ENCODE peak calls at places on chromosomes 6 and 20, in nine cellular contexts. Q, A, O, H, S, D, U, R and N are unnamed samples.

GRCh38 chr20:57627339-57627738 is 7.1 kb upstream of the ZBP1 start:
- DNase-seq in O (no peak), S (no peak), R (no peak), Q (no peak), U (no peak), D (no peak), H (no peak), A (no peak), N (no peak)

GRCh38 chr6:114096553-114097172 is 125.7 kb upstream of the HDAC2 start:
- DNase-seq in U (no peak), O (peak), S (no peak), A (peak), H (peak), Q (no peak), R (peak), D (peak), N (peak)

GRCh38 chr6:138948780-138949179 is 39.3 kb downstream of the REPS1 start:
- DNase-seq in Q (no peak), S (no peak), U (no peak), A (no peak), O (no peak), H (no peak), R (no peak), D (no peak), N (no peak)

GRCh38 chr6:87742106-87742505 is 40.1 kb upstream of the AKIRIN2 start:
- DNase-seq in S (no peak), D (peak), H (no peak), U (no peak), R (no peak), O (no peak), A (no peak), Q (no peak), N (no peak)

GRCh38 chr6:39166189-39166917 is 51.4 kb upstream of the SAYSD1 start:
- DNase-seq in R (peak), H (peak), Q (peak), A (peak), O (peak), D (peak), S (peak), U (peak), N (peak)

GRCh38 chr6:89369009-89369408 is 16.5 kb upstream of the UBE2J1 start:
- DNase-seq in R (peak), A (peak), H (no peak), U (peak), D (no peak), O (no peak), Q (no peak), S (no peak), N (no peak)

GRCh38 chr20:48621256-48622078 is 206.3 kb downstream of the PREX1 start:
- DNase-seq in U (no peak), Q (no peak), H (no peak), O (peak), D (no peak), A (no peak), S (no peak), R (no peak), N (no peak)

GRCh38 chr6:35552285-35552917 is 39.7 kb upstream of the TULP1 start:
- DNase-seq in D (peak), A (peak), O (peak), U (no peak), S (no peak), R (no peak), Q (no peak), H (no peak), N (peak)

GRCh38 chr6:68718379-68719073 is 83.4 kb downstream of the ADGRB3 start:
- DNase-seq in U (no peak), S (no peak), H (no peak), A (no peak), O (no peak), D (no peak), R (no peak), Q (no peak), N (no peak)

GRCh38 chr20:33442136-33443005 is 1.2 kb downstream of the SNTA1 start:
- DNase-seq in S (no peak), H (no peak), Q (no peak), R (no peak), U (no peak), A (no peak), O (no peak), D (no peak), N (peak)

GRCh38 chr20:57651977-57652864 is 32.0 kb upstream of the ZBP1 start:
- DNase-seq in D (no peak), Q (no peak), S (no peak), R (no peak), H (no peak), A (no peak), O (no peak), U (peak), N (no peak)

GRCh38 chr6:45082091-45082490 is 246.0 kb upstream of the RUNX2 start:
- DNase-seq in H (no peak), A (no peak), R (no peak), D (no peak), U (no peak), Q (no peak), O (no peak), S (no peak), N (no peak)

GRCh38 chr20:23441850-23442313 is 2.4 kb downstream of the CSTL1 start:
- DNase-seq in D (peak), S (no peak), U (peak), A (peak), R (peak), Q (peak), H (peak), O (peak), N (peak)

GRCh38 chr20:19252670-19253120 is 40.3 kb downstream of the SLC24A3 start:
- DNase-seq in H (no peak), Q (no peak), O (no peak), A (no peak), R (no peak), U (peak), S (no peak), D (no peak), N (peak)

GRCh38 chr6:84575264-84575663 is 189.1 kb downstream of the TBX18 start:
- DNase-seq in U (no peak), O (no peak), R (no peak), A (peak), S (no peak), H (no peak), D (peak), Q (no peak), N (no peak)

GRCh38 chr6:4615891-4616290 is 160.3 kb upstream of the CDYL start:
- DNase-seq in Q (no peak), O (no peak), H (no peak), D (no peak), A (no peak), U (no peak), S (peak), R (no peak), N (no peak)

GRCh38 chr20:38806855-38807655 is 1.6 kb downstream of the PPP1R16B start:
- DNase-seq in Q (no peak), D (peak), O (no peak), R (no peak), A (peak), H (no peak), S (no peak), U (no peak), N (no peak)

GRCh38 chr20:44640522-44640921 is 11.0 kb downstream of the ADA start:
- DNase-seq in Q (no peak), S (no peak), U (no peak), O (no peak), H (no peak), D (no peak), A (no peak), R (no peak), N (no peak)

GRCh38 chr20:6184086-6184485 is 61.3 kb upstream of the FERMT1 start:
- DNase-seq in U (no peak), Q (no peak), R (no peak), S (no peak), H (no peak), A (no peak), O (no peak), D (no peak), N (no peak)

GRCh38 chr20:38197217-38198008 is 32.3 kb upstream of the TGM2 start:
- DNase-seq in U (no peak), O (no peak), R (no peak), S (no peak), D (no peak), A (no peak), Q (no peak), H (no peak), N (no peak)